ENCODE peak calls at places on chromosomes 6 and 20, in seven cellular contexts. N is MM.1S; E is A549; S is B cell; H is astrocyte; X is CD8-positive, alpha-beta T cell; B is BJ. D is an unnamed sample.

GRCh38 chr6:81476881-81477280 is 275.6 kb downstream of the TENT5A start:
- DNase-seq in E (no peak), B (peak; percentile 11), N (no peak), H (peak; percentile 41), X (no peak), S (no peak), D (peak; percentile 66)

GRCh38 chr6:162313922-162314660 is 413.5 kb downstream of the PRKN start:
- DNase-seq in X (no peak), E (no peak), B (no peak), S (no peak), N (no peak), H (peak; percentile 71), D (no peak)

GRCh38 chr6:118186676-118187567 is 279.9 kb downstream of the SLC35F1 start:
- DNase-seq in X (no peak), N (peak; percentile 28), B (no peak), E (no peak), S (no peak), H (peak; percentile 49), D (no peak)

GRCh38 chr20:13199279-13199678 is 21.8 kb upstream of the ISM1 start:
- DNase-seq in B (no peak), E (no peak), N (no peak), X (no peak), H (no peak), S (no peak), D (no peak)

GRCh38 chr6:150395388-150396009 is 26.7 kb downstream of the IYD start:
- DNase-seq in S (peak; percentile 47), B (no peak), E (peak; percentile 61), H (peak; percentile 34), N (peak; percentile 25), X (no peak), D (peak; percentile 52)

GRCh38 chr6:31227143-31227542 is 44.7 kb downstream of the HLA-C start:
- DNase-seq in S (no peak), H (no peak), B (no peak), X (no peak), N (no peak), E (no peak), D (no peak)

GRCh38 chr6:114839019-114839418 is 496.2 kb upstream of the HS3ST5 start:
- DNase-seq in E (no peak), B (no peak), S (no peak), X (no peak), H (no peak), N (no peak), D (no peak)

GRCh38 chr20:58722877-58723627 is 30.5 kb downstream of the NPEPL1 start:
- DNase-seq in N (no peak), E (no peak), S (no peak), H (no peak), B (no peak), X (peak; percentile 43), D (no peak)

GRCh38 chr6:41289815-41290214 is 3.3 kb upstream of the TREM1 start:
- DNase-seq in E (no peak), S (no peak), X (no peak), N (no peak), H (no peak), B (no peak), D (no peak)

GRCh38 chr6:14472964-14473363 is 355.4 kb downstream of the CD83 start:
- DNase-seq in E (no peak), S (no peak), H (no peak), B (no peak), N (peak; percentile 7), X (no peak), D (no peak)

GRCh38 chr6:25953733-25954132 is 8.9 kb upstream of the TRIM38 start:
- DNase-seq in B (no peak), H (no peak), E (no peak), S (no peak), N (no peak), X (no peak), D (no peak)

GRCh38 chr20:32445539-32446273 is 87.6 kb downstream of the ASXL1 start:
- DNase-seq in H (no peak), X (no peak), E (no peak), B (no peak), S (no peak), N (no peak), D (no peak)

GRCh38 chr20:31666258-31667042 is 28.7 kb downstream of the COX4I2 start:
- DNase-seq in E (no peak), H (no peak), S (no peak), N (no peak), B (no peak), X (peak; percentile 59), D (no peak)

GRCh38 chr6:160138839-160139419 is 17.3 kb downstream of the SLC22A1 start:
- DNase-seq in N (no peak), X (no peak), H (no peak), E (no peak), B (no peak), S (no peak), D (no peak)
- TF ChIP-seq CTCF in N (no peak), X (no peak), H (no peak), E (no peak), B (no peak), S (no peak), D (no peak)

GRCh38 chr6:71420693-71421328 is 132.2 kb downstream of the OGFRL1 start:
- DNase-seq in B (peak; percentile 72), H (peak; percentile 93), N (peak; percentile 86), E (peak; percentile 91), X (no peak), S (peak; percentile 61), D (peak; percentile 93)

GRCh38 chr6:71414486-71414885 is 125.9 kb downstream of the OGFRL1 start:
- DNase-seq in H (no peak), X (no peak), S (no peak), E (no peak), N (no peak), B (no peak), D (no peak)

GRCh38 chr6:71421611-71422010 is 133.0 kb downstream of the OGFRL1 start:
- DNase-seq in S (no peak), E (no peak), X (no peak), B (no peak), N (no peak), H (no peak), D (no peak)

GRCh38 chr6:71419217-71419953 is 130.8 kb downstream of the OGFRL1 start:
- DNase-seq in N (no peak), E (no peak), X (no peak), H (no peak), S (no peak), B (no peak), D (no peak)

DNA sequence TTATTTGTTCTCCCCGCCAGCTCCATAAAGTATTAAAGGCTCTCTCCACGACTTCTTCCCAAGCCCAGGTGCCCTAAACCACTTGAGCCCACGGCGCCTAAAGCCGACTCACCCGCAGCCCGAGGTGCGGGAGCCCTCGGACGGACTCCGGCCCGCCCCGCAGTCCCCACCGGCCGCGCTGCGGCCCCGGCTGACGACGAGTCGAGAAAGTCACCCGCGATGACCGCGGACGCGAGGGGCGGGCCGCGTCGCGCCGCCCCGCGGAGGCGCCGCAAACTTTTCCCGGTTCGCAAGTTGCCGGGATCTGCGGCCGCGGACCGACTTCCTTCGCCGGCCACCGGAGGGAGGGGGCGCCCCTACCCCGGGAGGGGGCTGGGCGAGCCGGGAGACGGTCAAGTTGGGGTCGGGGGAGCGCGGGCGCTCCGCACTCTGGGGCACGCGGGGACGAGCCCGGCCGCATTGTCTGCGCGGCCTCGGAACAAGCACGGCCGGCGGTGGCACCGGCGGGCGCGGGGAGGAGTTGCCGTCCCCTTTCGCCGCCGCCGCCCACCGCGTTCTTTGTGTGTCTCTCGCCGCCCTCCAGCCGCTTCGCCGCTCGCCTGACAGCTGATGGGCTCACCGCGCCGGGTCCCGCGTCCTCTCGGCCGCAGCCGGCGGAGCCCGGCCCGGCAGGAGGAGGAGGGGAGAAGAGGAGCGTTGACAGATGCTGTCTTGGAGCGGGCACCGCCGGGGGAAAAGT is 131.5 kb downstream of the OGFRL1 start:
- DNase-seq in S (no peak), X (no peak), N (peak; percentile 21), H (no peak), E (no peak), B (no peak), D (no peak)
- TF ChIP-seq CTCF in S (no peak), X (no peak), N (peak; percentile 10), H (no peak), E (peak; percentile 17), B (peak; percentile 13), D (peak; percentile 76)

GRCh38 chr20:40704828-40705227 is 15.8 kb upstream of the MAFB start:
- DNase-seq in H (no peak), X (no peak), N (no peak), E (no peak), S (no peak), B (no peak), D (no peak)

GRCh38 chr20:40698744-40699143 is 9.7 kb upstream of the MAFB start:
- DNase-seq in S (no peak), H (no peak), B (no peak), E (no peak), X (no peak), N (no peak), D (no peak)

GRCh38 chr20:40703981-40704530 is 15.0 kb upstream of the MAFB start:
- DNase-seq in S (no peak), E (no peak), H (no peak), N (no peak), X (no peak), B (no peak), D (no peak)

GRCh38 chr20:40705413-40705812 is 16.4 kb upstream of the MAFB start:
- DNase-seq in E (no peak), N (no peak), H (no peak), B (no peak), S (no peak), X (no peak), D (no peak)

DNA sequence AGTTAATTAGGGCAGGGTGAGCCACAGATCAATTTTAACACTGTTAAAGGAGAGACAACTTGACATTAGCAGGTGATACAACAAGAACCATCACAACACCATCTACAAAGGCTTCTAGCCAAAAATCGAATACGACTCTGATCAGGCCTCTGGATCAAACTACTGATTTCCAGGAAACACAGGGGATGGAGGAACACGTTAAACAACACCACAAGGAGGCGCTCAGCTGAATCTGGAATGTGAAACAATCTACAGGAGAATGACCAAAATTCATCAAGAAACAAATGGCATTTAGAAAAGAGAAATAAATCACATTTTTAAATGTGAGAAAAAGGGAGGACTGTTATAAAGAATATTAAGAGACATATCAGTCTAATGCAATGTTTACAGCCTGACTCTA is 13.5 kb upstream of the MAFB start:
- DNase-seq in B (no peak), H (no peak), E (no peak), S (no peak), N (no peak), X (no peak), D (no peak)
- TF ChIP-seq CTCF in B (peak; percentile 19), H (no peak), E (no peak), S (no peak), N (peak; percentile 14), X (no peak), D (peak; percentile 58)

DNA sequence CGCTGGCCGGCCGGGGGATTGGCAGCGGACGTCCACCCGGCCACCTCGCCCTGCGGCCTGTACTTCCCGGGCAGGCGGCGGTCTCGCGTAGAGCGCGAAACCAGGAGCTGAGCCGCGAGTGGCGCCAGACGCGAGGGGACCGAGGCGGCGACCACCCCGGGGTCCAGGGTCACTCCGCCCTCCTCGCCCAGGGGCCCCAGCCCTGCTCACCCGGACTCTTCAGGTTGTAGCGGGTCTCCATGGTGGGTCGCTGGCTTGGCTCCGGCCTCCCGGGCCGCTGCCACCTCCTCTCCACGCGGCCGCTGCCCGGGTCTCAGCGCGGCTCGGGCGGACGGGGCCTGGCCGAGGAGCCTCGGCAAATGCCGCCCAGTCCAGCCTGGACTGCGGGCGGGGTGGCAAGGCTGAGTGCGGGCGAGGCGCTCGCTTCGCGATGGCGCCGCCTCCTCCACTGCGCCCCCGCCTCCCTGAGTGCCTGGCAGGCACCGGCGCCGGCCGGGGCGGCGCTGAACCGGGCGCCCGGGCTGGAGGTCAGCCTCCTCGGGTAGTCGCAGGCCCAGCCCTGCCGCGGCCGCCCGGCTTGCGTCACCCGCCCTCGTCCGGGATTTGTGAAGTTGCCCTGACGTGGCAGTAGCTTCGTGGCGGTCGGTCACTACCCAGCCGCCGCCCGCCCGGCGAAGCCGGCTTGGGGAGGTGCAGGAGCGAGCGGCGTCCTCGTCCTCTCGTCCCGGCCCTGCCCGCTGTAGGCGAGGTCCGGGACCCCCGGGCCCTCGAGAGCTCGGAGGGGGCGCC is at the start of gene UBE2J1:
- DNase-seq in B (peak; percentile 63), H (peak; percentile 92), E (peak; percentile 86), N (peak; percentile 80), S (peak; percentile 88), X (peak; percentile 84), D (peak; percentile 89)
- TF ChIP-seq CTCF in B (no peak), H (no peak), E (no peak), N (no peak), S (no peak), X (no peak), D (no peak)

D was measured in HFFc6.